ENCODE peak calls at places on chromosomes 2 and 18, in five cellular contexts. D is aorta; S is Peyer's patch; U is CD4-positive, CD25-positive, alpha-beta regulatory T cell; B is small intestine. R is an unnamed sample.
A peak's percentile ranks its signal among the peaks of the same experiment; 100 is the strongest.

GRCh38 chr2:143482316-143482715 is 353.1 kb downstream of the ARHGAP15 start:
- DNase-seq in D (no peak), S (no peak), U (no peak), B (no peak), R (no peak)

GRCh38 chr18:79465392-79465991 is 69.8 kb downstream of the NFATC1 start:
- DNase-seq in D (no peak), S (peak; percentile 87), U (no peak), B (no peak), R (no peak)

GRCh38 chr2:121501070-121501469 is 29.6 kb upstream of the RNU4ATAC start:
- DNase-seq in D (no peak), S (no peak), U (no peak), B (no peak), R (no peak)

GRCh38 chr2:130823886-130824491 is 12.7 kb upstream of the ARHGEF4 start:
- DNase-seq in D (peak; percentile 46), S (no peak), U (no peak), B (no peak), R (peak; percentile 4)

GRCh38 chr18:54130177-54130576 is 94.3 kb downstream of the MBD2 start:
- DNase-seq in D (no peak), S (no peak), U (no peak), B (no peak), R (no peak)

GRCh38 chr2:20589975-20590703 is 60.8 kb downstream of the HS1BP3 start:
- DNase-seq in D (peak; percentile 60), S (peak; percentile 42), U (no peak), B (no peak), R (no peak)

GRCh38 chr18:11148655-11149440 is 521 bp downstream of the PIEZO2 start:
- DNase-seq in D (peak; percentile 76), S (no peak), U (no peak), B (no peak), R (no peak)

GRCh38 chr2:160205511-160205910 is 5.4 kb upstream of the ITGB6 start:
- DNase-seq in D (peak; percentile 85), S (peak; percentile 92), U (no peak), B (peak; percentile 95), R (no peak)

GRCh38 chr2:135798275-135798705 is 38.7 kb downstream of the LCT start:
- DNase-seq in D (no peak), S (no peak), U (no peak), B (no peak), R (no peak)

GRCh38 chr2:168244318-168244717 is 3.1 kb downstream of the STK39 start:
- DNase-seq in D (no peak), S (peak; percentile 68), U (peak; percentile 50), B (peak; percentile 75), R (peak; percentile 59)

GRCh38 chr2:189082576-189082975 is 97.0 kb downstream of the COL5A2 start:
- DNase-seq in D (no peak), S (no peak), U (no peak), B (no peak), R (no peak)

GRCh38 chr18:22844184-22844583 is 88.9 kb upstream of the RBBP8 start:
- DNase-seq in D (no peak), S (no peak), U (no peak), B (peak; percentile 64), R (no peak)

GRCh38 chr2:110864176-110864575 is 131.8 kb downstream of the ACOXL start:
- DNase-seq in D (no peak), S (peak; percentile 24), U (no peak), B (no peak), R (no peak)

GRCh38 chr2:79585701-79586428 is 73.0 kb downstream of the CTNNA2 start:
- DNase-seq in D (no peak), S (no peak), U (no peak), B (no peak), R (no peak)

GRCh38 chr2:86825020-86825727 is 34.5 kb upstream of the CD8A start:
- DNase-seq in D (no peak), S (no peak), U (no peak), B (no peak), R (no peak)

GRCh38 chr2:227472265-227473018 is 486 bp downstream of the AGFG1 start:
- DNase-seq in D (peak; percentile 83), S (peak; percentile 61), U (peak; percentile 29), B (peak; percentile 37), R (no peak)

GRCh38 chr2:10389596-10389995 is 58.5 kb downstream of the ODC1 start:
- DNase-seq in D (no peak), S (peak; percentile 84), U (no peak), B (peak; percentile 94), R (no peak)

GRCh38 chr2:127818794-127819425 is 7.9 kb upstream of the WDR33 start:
- DNase-seq in D (no peak), S (no peak), U (no peak), B (no peak), R (no peak)

GRCh38 chr2:178204987-178205386 is 10.7 kb downstream of the OSBPL6 start:
- DNase-seq in D (no peak), S (no peak), U (no peak), B (no peak), R (no peak)
- H3K4me3 ChIP-seq in D (no peak overlapping the region), S (no peak overlapping the region), U (no peak overlapping the region), B (no peak overlapping the region), R (no peak overlapping the region)

GRCh38 chr2:109613922-109614714 is at the start of the genes SEPTIN10 and SOWAHC:
- DNase-seq in D (peak; percentile 99), S (peak; percentile 94), U (peak; percentile 88), B (peak; percentile 96), R (peak; percentile 74)
- H3K4me1 ChIP-seq in D (peaks cover 4% of the 10 kb centered on the region), S (peaks cover 2% of the 10 kb centered on the region), U (peaks cover 24% of the 10 kb centered on the region), B (peaks cover 1% of the 10 kb centered on the region), R (no peaks in the 10 kb centered on the region)

GRCh38 chr2:218130373-218130772 is 4.5 kb downstream of the CXCR2 start:
- DNase-seq in D (no peak), S (no peak), U (no peak), B (no peak), R (no peak)
- H3K4me3 ChIP-seq in D (no peak overlapping the region), S (no peak overlapping the region), U (no peak overlapping the region), B (no peak overlapping the region), R (no peak overlapping the region)

DNA sequence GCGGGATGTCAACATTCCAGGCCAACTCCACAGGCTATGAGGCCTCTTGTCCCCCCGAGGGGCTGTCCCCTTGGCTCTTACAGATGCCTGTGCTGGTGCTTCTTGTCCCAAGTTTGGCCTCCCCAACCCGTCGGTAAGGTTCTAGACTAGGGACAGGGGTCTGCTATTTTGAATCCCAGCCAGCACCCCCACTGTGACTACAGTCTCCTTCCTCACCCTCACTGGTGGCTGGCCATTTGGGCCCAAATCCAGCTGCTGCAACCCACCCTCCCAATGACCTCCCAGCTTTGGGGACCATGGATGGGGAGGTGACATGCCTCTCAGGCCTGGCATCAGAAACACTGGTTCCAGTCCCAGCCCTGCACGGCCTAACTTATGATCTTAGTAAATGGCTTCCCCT is 18.7 kb downstream of the CFAP65 start:
- DNase-seq in D (peak; percentile 54), S (no peak), U (no peak), B (no peak), R (no peak)
- H3K4me1 ChIP-seq in D (no peaks in the 10 kb centered on the region), S (no peaks in the 10 kb centered on the region), U (no peaks in the 10 kb centered on the region), B (no peaks in the 10 kb centered on the region), R (no peaks in the 10 kb centered on the region)